ENCODE peak calls at places on chromosomes 2 and 18, in four cellular contexts. Z is stomach, M is right atrium auricular region, U is A549. R is an unnamed sample.

GRCh38 chr2:107511970-107512789 is 314.5 kb upstream of the RGPD4 start:
- DNase-seq in Z (no peak), M (no peak), U (no peak), R (no peak)

GRCh38 chr2:71455741-71456569 is 2.6 kb downstream of the DYSF start:
- DNase-seq in Z (no peak), M (peak), U (no peak), R (no peak)

GRCh38 chr2:95185197-95185596 is 19.6 kb downstream of the ZNF2 start:
- DNase-seq in Z (no peak), M (no peak), U (no peak), R (no peak)

GRCh38 chr2:191112448-191112901 is 38.3 kb downstream of the STAT4 start:
- DNase-seq in Z (no peak), M (no peak), U (no peak), R (no peak)

GRCh38 chr2:234793211-234793610 is 158.6 kb upstream of the SH3BP4 start:
- DNase-seq in Z (no peak), M (no peak), U (no peak), R (no peak)

GRCh38 chr2:104597942-104598341 is 256.0 kb upstream of the POU3F3 start:
- DNase-seq in Z (no peak), M (no peak), U (no peak), R (no peak)

GRCh38 chr2:179344970-179345369 is 80.3 kb upstream of the SESTD1 start:
- DNase-seq in Z (no peak), M (no peak), U (no peak), R (no peak)

GRCh38 chr2:45380131-45380836 is 230.8 kb downstream of the SRBD1 start:
- DNase-seq in Z (no peak), M (no peak), U (peak), R (no peak)

GRCh38 chr2:132651115-132652099 is 18.6 kb downstream of the LYPD1 start:
- DNase-seq in Z (no peak), M (no peak), U (peak), R (no peak)

GRCh38 chr2:237184192-237184922 is 98.7 kb downstream of the COPS8 start:
- DNase-seq in Z (no peak), M (no peak), U (peak), R (no peak)

GRCh38 chr2:85666937-85667336 is 1.1 kb downstream of the SFTPB start:
- DNase-seq in Z (no peak), M (no peak), U (no peak), R (no peak)

GRCh38 chr2:155442088-155442487 is 743.6 kb downstream of the KCNJ3 start:
- DNase-seq in Z (no peak), M (no peak), U (no peak), R (no peak)

GRCh38 chr2:9737053-9737875 is 106.0 kb upstream of the TAF1B start:
- DNase-seq in Z (no peak), M (no peak), U (peak), R (no peak)

GRCh38 chr2:242046184-242046826 is 176.8 kb downstream of the RTP5 start:
- DNase-seq in Z (no peak), M (no peak), U (no peak), R (no peak)
- H3K4me3 ChIP-seq in Z (no peak), M (no peak), U (no peak), R (no peak)

GRCh38 chr18:5031216-5031615 is 165.8 kb downstream of the AKAIN1 start:
- DNase-seq in Z (no peak), M (no peak), U (no peak), R (no peak)

GRCh38 chr18:5040476-5040875 is 156.6 kb downstream of the AKAIN1 start:
- DNase-seq in Z (no peak), M (no peak), U (no peak), R (no peak)

GRCh38 chr18:5036523-5036922 is 160.5 kb downstream of the AKAIN1 start:
- DNase-seq in Z (no peak), M (no peak), U (no peak), R (no peak)
- TF ChIP-seq CTCF in Z (no peak), M (no peak), U (no peak), R (no peak)

GRCh38 chr2:62717503-62718081 is 12.1 kb downstream of the EHBP1 start:
- DNase-seq in Z (no peak), M (no peak), U (no peak), R (no peak)

GRCh38 chr2:62722679-62723078 is 17.2 kb downstream of the EHBP1 start:
- DNase-seq in Z (no peak), M (no peak), U (no peak), R (no peak)

GRCh38 chr2:62718225-62718822 is 12.8 kb downstream of the EHBP1 start:
- DNase-seq in Z (no peak), M (no peak), U (no peak), R (no peak)

GRCh38 chr2:62716768-62717167 is 11.3 kb downstream of the EHBP1 start:
- DNase-seq in Z (no peak), M (no peak), U (no peak), R (no peak)

GRCh38 chr2:62719757-62720156 is 14.2 kb downstream of the EHBP1 start:
- DNase-seq in Z (no peak), M (no peak), U (no peak), R (no peak)
- H3K4me3 ChIP-seq in Z (no peak), M (no peak), U (no peak), R (no peak)

DNA sequence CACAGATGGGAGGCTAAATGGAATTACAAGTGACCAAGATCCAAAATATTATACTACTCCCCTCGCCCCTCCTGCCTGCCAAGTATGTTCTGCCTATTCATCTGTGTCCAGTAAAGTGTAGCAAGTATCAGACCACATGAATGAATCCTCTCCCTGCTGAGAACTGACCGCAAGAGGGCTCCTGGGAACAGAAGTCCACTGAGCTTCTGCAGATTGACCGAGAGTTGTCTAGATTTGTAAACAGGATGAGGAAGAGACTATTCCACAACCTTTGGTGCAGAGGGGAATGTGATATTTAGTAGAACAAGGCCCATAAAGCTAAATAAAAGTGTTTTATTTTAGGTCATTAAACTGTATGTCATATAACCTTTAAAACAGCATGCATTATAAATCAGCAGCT is 376.9 kb downstream of the DCC start:
- DNase-seq in Z (no peak), M (no peak), U (peak), R (no peak)
- TF ChIP-seq CTCF in Z (no peak), M (peak), U (peak), R (peak)

DNA sequence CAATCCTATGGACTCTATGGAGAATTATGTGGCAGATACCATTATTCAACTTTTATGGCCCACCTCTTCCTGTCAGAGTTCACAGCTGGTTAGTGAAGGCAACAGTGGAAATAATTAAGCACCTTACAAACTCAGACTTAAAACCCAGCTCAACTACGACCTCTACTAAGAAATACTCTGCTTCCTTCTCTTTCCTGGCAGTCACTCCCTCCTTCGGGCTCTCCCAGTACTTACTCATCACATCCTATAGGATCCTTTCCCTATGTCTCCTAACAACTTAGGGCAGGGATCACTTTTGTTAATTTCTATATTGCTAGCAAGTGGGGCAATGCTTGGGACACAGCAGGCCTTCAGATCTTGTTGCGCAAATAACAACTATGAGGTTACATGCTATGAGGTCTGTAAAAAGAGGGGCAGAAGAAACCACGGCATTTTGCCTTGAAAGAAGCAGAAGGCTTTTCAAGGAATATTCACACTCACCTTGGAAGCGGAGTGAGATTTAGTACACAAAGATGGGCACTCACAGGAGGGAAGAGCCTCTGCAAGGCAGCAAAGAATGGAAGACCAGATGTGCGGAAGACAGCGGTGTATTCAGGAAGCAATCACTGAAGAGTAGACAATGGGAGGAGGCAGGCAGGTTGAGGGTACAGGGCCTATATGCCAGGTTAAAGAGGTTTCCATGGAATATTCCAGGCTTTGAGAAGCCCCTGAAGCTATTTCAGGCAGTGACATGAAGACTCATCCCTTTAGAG is 2.1 kb downstream of the STK39 start:
- DNase-seq in Z (no peak), M (no peak), U (no peak), R (no peak)
- H3K4me3 ChIP-seq in Z (no peak), M (no peak), U (peak), R (no peak)

DNA sequence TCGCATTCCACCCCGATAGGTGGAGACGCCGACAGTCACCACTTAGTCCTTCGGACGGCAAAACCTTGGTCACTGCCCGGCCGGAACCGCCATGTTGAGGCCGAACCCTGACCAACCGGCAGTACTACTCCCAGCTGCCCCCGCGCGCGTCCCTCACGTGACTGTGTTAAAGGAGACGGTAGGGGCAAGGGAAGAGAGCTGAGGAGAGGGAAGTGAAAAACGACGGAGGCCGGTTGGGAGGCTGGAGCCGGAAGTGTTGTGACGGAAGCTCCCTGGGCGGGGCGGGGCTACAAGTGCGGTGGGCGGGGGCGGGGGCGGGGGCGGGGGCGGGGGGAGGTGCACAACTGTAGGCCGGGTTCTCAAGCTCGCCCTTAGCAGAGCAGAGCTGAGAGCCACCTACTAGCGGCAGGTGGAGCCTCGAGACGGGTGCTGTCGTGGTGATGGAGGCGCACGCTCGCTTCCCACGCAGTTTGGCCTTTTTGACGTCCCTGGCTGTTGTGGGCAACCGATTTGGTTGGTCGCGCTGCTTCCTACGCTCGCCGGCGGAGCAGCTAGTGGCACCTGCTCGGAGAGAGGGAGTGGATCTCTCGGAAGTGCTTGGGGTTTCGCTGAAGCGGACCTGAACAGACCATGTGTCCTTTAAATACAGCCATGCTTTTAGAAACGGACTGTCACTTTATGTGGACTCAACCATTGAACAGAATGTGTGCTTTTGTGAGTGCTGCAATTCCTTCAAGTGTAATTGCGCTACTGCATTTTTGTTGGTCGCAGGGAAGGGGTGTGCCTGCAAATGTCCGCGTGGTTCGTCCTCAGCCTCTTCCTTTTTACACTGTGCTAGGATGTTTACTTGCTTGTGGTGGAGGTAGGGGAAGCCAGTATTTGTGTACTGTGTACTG is at the start of gene TRAPPC8:
- DNase-seq in Z (peak), M (peak), U (peak), R (peak)
- TF ChIP-seq CTCF in Z (no peak), M (no peak), U (no peak), R (no peak)